ENCODE peak calls at places on chromosome 13, in seven cellular contexts. Q is AG04449, A is PC-3, P is astrocyte of the spinal cord, W is brain microvascular endothelial cell, I is ascending aorta, O is body of pancreas. B is an unnamed sample.

GRCh38 chr13:23443878-23444277 is 10.4 kb upstream of the SACS start:
- DNase-seq in Q (no peak), A (no peak), P (no peak), W (no peak), I (no peak), O (no peak), B (no peak)

GRCh38 chr13:97004886-97005285 is 10.6 kb upstream of the OXGR1 start:
- DNase-seq in Q (no peak), A (no peak), P (no peak), W (no peak), I (no peak), O (no peak), B (no peak)

GRCh38 chr13:46386996-46387851 is at the start of gene RUBCNL:
- DNase-seq in Q (no peak), A (peak; percentile 63), P (peak; percentile 38), W (peak; percentile 9), I (no peak), O (peak; percentile 28), B (no peak)

GRCh38 chr13:55155046-55155445 is 1985.7 kb upstream of the PRR20A start:
- DNase-seq in Q (no peak), A (no peak), P (no peak), W (no peak), I (no peak), O (no peak), B (no peak)

GRCh38 chr13:39186205-39186880 is 148.1 kb downstream of the NHLRC3 start:
- DNase-seq in Q (no peak), A (no peak), P (no peak), W (no peak), I (no peak), O (no peak), B (no peak)

GRCh38 chr13:85709721-85710120 is 89.5 kb downstream of the SLITRK6 start:
- DNase-seq in Q (no peak), A (peak; percentile 57), P (no peak), W (no peak), I (no peak), O (no peak), B (no peak)

GRCh38 chr13:80036845-80037504 is 304.0 kb downstream of the SPRY2 start:
- DNase-seq in Q (no peak), A (no peak), P (no peak), W (no peak), I (no peak), O (peak; percentile 39), B (no peak)

GRCh38 chr13:69292789-69293425 is 814.7 kb upstream of the ATXN8OS start:
- DNase-seq in Q (no peak), A (no peak), P (no peak), W (no peak), I (no peak), O (no peak), B (no peak)

GRCh38 chr13:24083722-24084421 is 76.6 kb upstream of the SPATA13 start:
- DNase-seq in Q (no peak), A (no peak), P (no peak), W (no peak), I (no peak), O (no peak), B (no peak)

GRCh38 chr13:24672141-24673132 is 7.8 kb upstream of the ATP12A start:
- DNase-seq in Q (no peak), A (no peak), P (no peak), W (no peak), I (no peak), O (no peak), B (no peak)

GRCh38 chr13:47897411-47898050 is 103.5 kb downstream of the SUCLA2 start:
- DNase-seq in Q (no peak), A (peak; percentile 70), P (peak; percentile 73), W (peak; percentile 54), I (no peak), O (no peak), B (no peak)

GRCh38 chr13:64672751-64673150 is 2557.4 kb downstream of the PCDH9 start:
- DNase-seq in Q (no peak), A (no peak), P (no peak), W (no peak), I (no peak), O (no peak), B (no peak)

GRCh38 chr13:54394319-54394718 is 1365.7 kb downstream of the OLFM4 start:
- DNase-seq in Q (no peak), A (no peak), P (no peak), W (no peak), I (no peak), O (no peak), B (no peak)

GRCh38 chr13:45341799-45342584 is 1.0 kb upstream of the TPT1 start:
- DNase-seq in Q (no peak), A (peak; percentile 28), P (peak; percentile 60), W (no peak), I (peak; percentile 31), O (peak; percentile 72), B (no peak)

GRCh38 chr13:61413572-61413971 is 2.1 kb downstream of the PCDH20 start:
- DNase-seq in Q (no peak), A (no peak), P (no peak), W (no peak), I (no peak), O (no peak), B (no peak)

GRCh38 chr13:109712187-109712601 is 74.2 kb downstream of the IRS2 start:
- DNase-seq in Q (no peak), A (no peak), P (no peak), W (no peak), I (no peak), O (no peak), B (no peak)

GRCh38 chr13:73129023-73129422 is 70.2 kb downstream of the KLF5 start:
- DNase-seq in Q (no peak), A (no peak), P (no peak), W (no peak), I (no peak), O (no peak), B (no peak)

GRCh38 chr13:49374585-49375290 is 69.1 kb downstream of the CAB39L start:
- DNase-seq in Q (no peak), A (peak; percentile 84), P (peak; percentile 75), W (peak; percentile 78), I (no peak), O (no peak), B (peak; percentile 57)

DNA sequence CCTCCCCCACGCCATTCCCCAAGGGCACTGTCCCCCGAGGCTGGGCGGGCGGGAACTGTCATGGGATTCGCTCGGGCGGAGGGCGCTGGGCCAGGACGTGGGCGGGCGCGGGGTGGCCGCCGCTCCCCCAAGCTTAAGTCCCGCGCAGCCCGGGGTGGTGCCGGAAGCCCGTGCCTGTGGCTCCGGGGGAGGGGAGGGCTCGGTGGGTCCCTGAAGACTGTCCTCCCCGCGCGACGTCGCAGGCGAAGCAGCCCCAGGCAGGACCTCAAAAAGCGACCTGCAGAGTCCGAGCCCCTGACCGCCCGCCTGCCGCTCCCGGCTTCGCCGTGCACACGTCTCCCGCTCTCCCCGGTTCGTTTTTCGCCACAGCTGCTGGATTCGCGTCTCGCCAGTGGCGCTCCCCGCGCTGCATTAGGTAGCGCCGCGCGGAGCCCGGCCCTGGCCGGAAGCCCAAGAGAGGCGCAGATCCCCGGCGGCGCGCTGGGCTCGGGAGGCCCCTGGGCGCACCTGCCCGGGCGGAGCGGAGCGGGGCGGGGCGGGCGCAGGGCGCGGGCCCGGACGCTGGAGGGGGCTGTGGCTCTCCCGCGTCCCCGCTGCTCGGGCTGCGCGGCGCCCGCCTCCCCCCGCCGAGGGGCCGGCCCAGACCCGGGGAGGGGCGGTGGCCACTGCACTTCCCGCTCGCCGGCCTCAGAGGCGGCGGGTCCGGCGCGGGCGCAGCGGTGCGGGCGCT is at the start of gene FARP1:
- DNase-seq in Q (no peak), A (peak; percentile 79), P (peak; percentile 66), W (no peak), I (no peak), O (peak; percentile 86), B (peak; percentile 37)
- TF ChIP-seq CTCF in Q (peak; percentile 36), A (no peak), P (peak; percentile 22), W (peak; percentile 23), I (no peak), O (peak; percentile 60), B (peak; percentile 12)

DNA sequence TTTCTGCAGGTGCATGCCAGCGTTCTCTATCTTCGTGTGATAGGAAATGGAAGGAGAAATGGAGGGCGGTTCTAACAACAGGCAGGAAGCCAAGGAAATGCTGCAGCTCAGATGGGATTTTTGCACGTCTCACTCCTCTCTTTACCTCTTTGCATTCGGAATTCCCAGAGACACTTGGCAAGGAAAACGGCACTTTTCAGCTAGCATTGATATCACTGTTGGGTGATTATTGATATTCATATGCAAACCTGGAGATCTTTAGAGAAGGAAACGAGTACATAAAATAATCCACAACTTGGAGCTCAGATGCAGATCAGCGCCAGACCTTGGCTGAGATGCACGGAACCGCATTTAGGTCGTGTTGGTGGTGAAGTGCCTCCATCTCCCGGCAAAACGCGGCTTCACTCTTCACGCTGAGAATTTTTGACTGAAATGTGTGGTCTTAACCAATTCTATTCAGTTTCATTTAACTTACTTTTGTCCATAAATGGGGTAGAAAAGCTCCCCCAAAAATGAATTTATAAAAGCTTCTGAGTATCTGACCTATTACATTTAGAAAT is 77.2 kb upstream of the ARHGEF7 start:
- DNase-seq in Q (no peak), A (no peak), P (no peak), W (no peak), I (no peak), O (no peak), B (no peak)
- TF ChIP-seq CTCF in Q (no peak), A (no peak), P (no peak), W (no peak), I (no peak), O (no peak), B (no peak)

DNA sequence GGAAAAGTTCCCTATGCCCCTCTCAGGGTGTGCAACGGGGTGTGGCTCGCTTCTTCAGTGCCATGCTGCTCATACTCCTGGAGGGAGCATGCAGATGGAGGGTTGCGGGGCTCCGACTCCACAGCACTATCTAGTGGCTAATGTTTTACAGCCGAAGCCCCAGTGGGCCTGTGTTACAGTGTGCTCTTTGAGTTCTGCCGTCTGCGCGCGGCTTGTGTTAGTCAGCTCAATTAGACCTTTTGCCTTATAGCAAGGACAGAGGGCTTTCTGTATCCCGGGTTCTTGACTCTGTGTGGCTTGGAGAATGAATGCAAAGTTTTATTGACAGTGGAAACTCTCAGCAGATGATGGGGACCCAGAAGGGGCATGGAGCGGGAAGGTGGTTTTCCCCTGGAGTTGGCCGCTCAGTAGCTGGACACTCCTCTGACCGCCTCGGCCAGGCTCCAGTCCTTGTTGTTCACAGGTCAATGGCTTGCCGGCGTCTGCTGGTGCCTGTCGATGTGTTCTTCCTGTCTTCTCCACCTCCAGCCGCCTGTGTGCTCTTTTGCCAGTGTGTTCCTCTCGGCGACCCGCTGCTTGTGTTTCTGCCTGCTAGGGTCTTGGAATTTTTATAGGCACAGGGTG is 383.4 kb downstream of the LMO7 start:
- DNase-seq in Q (no peak), A (peak; percentile 88), P (peak; percentile 11), W (no peak), I (no peak), O (no peak), B (no peak)
- TF ChIP-seq CTCF in Q (peak; percentile 7), A (peak; percentile 77), P (peak; percentile 50), W (peak; percentile 82), I (no peak), O (no peak), B (no peak)

DNA sequence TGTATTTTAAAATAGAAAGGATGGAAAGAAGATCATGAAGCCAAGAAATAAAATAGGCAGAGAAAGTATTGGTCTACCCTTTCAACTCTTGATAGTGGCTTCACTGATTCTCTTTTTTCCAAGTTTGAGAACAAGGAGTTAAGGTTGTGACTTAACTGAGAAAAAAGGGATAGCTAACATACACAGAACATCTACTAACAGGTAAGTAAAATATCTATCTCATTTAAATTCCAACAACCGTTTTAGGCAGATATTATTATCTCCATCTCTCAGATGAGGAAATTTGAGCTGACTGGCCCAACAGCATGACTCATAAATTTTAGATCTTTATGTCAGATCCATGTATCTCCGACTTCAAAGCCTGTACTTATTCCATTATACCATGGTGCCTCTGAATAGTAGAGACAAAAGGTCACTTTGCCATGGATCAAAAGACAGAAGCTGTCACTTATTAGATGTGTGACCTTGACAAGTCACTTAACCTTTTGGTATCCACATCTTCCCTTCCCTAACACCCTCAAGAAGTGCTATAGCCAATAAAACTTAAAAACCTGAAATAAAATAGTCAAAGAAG is 152.1 kb downstream of the DACH1 start:
- DNase-seq in Q (no peak), A (no peak), P (no peak), W (no peak), I (no peak), O (no peak), B (no peak)
- TF ChIP-seq CTCF in Q (no peak), A (no peak), P (no peak), W (no peak), I (no peak), O (no peak), B (no peak)

B was measured in AG09319.